ENCODE peak calls at places on chromosomes 2 and 18, in four cellular contexts. T is left lung; F is activated CD4-positive, alpha-beta T cell treated with anti-CD3 and anti-CD28 coated beads for 48 hours; E is T-helper 9 cell. H is an unnamed sample.

GRCh38 chr2:12764075-12764722 is 47.5 kb downstream of the TRIB2 start:
- DNase-seq in T (no peak), E (no peak), F (no peak), H (peak)

GRCh38 chr18:22185298-22185697 is 15.9 kb downstream of the GATA6 start:
- DNase-seq in T (peak), E (no peak), F (no peak), H (no peak)

GRCh38 chr2:135473567-135473966 is 57.5 kb downstream of the ZRANB3 start:
- DNase-seq in E (no peak), T (no peak), F (peak), H (peak)

GRCh38 chr18:5890606-5891360 is 4.5 kb downstream of the TMEM200C start:
- DNase-seq in T (peak), F (peak), E (no peak), H (no peak)

GRCh38 chr2:183153967-183154366 is 29.7 kb downstream of the NUP35 start:
- DNase-seq in E (no peak), T (no peak), F (no peak), H (no peak)

GRCh38 chr2:145411493-145411892 is 891.6 kb upstream of the ZEB2 start:
- DNase-seq in T (no peak), E (no peak), F (no peak), H (no peak)

GRCh38 chr2:36606925-36607324 is 9.0 kb upstream of the FEZ2 start:
- DNase-seq in T (no peak), E (no peak), F (no peak), H (no peak)

GRCh38 chr2:160952462-160952861 is 207.8 kb upstream of the TANK start:
- DNase-seq in F (no peak), E (no peak), T (no peak), H (peak)

GRCh38 chr2:107091163-107091864 is 205.3 kb upstream of the ST6GAL2 start:
- DNase-seq in T (no peak), F (no peak), E (no peak), H (peak)

GRCh38 chr18:40485318-40485717 is 1469.7 kb upstream of the PIK3C3 start:
- DNase-seq in E (no peak), T (no peak), F (no peak), H (peak)

GRCh38 chr18:63119647-63120046 is 199.9 kb downstream of the BCL2 start:
- DNase-seq in F (peak), E (no peak), T (no peak), H (peak)

GRCh38 chr2:235127909-235128308 is 176.1 kb downstream of the SH3BP4 start:
- DNase-seq in F (no peak), T (no peak), E (no peak), H (no peak)

GRCh38 chr2:216636570-216637450 is 3.6 kb downstream of the IGFBP2 start:
- DNase-seq in F (peak), E (no peak), T (no peak), H (peak)

GRCh38 chr2:64750001-64750816 is 96.5 kb upstream of the SERTAD2 start:
- DNase-seq in E (peak), F (peak), T (peak), H (peak)

GRCh38 chr2:39871291-39871761 is 92.3 kb upstream of the THUMPD2 start:
- DNase-seq in E (no peak), F (no peak), T (no peak), H (peak)

GRCh38 chr18:14974576-14974975 is 226.6 kb downstream of the ANKRD30B start:
- DNase-seq in T (no peak), E (no peak), F (no peak), H (no peak)

GRCh38 chr2:130837175-130837810 is 579 bp downstream of the ARHGEF4 start:
- DNase-seq in T (peak), F (no peak), E (no peak), H (no peak)